ENCODE peak calls at places on chromosome 9, in four cellular contexts. N is HepG2, T is WTC11, K is K562. J is an unnamed sample.

GRCh38 chr9:81132318-81132717 is 557.0 kb downstream of the TLE1 start:
- DNase-seq in N (no peak), K (no peak), T (no peak), J (no peak)

GRCh38 chr9:134992755-134993124 is 75.0 kb upstream of the FCN1 start:
- DNase-seq in T (no peak), N (no peak), K (no peak), J (no peak)

GRCh38 chr9:96217756-96218693 is 84.0 kb downstream of the HSD17B3 start:
- DNase-seq in N (peak), T (peak), K (peak), J (peak)

GRCh38 chr9:125842215-125842614 is 95.0 kb downstream of the PBX3 start:
- DNase-seq in T (no peak), N (no peak), K (no peak), J (no peak)

GRCh38 chr9:35932732-35933131 is 23.4 kb downstream of the SPAAR start:
- DNase-seq in N (no peak), K (no peak), T (no peak), J (no peak)

GRCh38 chr9:108468364-108468763 is 387.4 kb downstream of the ACTL7B start:
- DNase-seq in T (peak), N (no peak), K (peak), J (no peak)

GRCh38 chr9:33778700-33779351 is 16.5 kb upstream of the PRSS3 start:
- DNase-seq in K (peak), T (peak), N (peak), J (peak)

GRCh38 chr9:109403116-109403515 is 82.3 kb upstream of the EPB41L4B start:
- DNase-seq in N (no peak), K (no peak), T (no peak), J (no peak)

GRCh38 chr9:109907400-109907799 is 127.4 kb downstream of the PALM2AKAP2 start:
- DNase-seq in K (no peak), T (no peak), N (no peak), J (no peak)

GRCh38 chr9:75993434-75993833 is 103.0 kb downstream of the PCSK5 start:
- DNase-seq in K (no peak), N (peak), T (no peak), J (no peak)

GRCh38 chr9:5631021-5631420 is 2.1 kb downstream of the RIC1 start:
- DNase-seq in N (peak), T (no peak), K (no peak), J (no peak)

GRCh38 chr9:103041961-103042360 is 46.8 kb downstream of the CYLC2 start:
- DNase-seq in K (no peak), N (no peak), T (no peak), J (no peak)

GRCh38 chr9:131676431-131676972 is 63.4 kb downstream of the RAPGEF1 start:
- DNase-seq in K (no peak), T (no peak), N (no peak), J (no peak)

GRCh38 chr9:109972026-109973005 is 192.3 kb downstream of the PALM2AKAP2 start:
- DNase-seq in T (no peak), N (no peak), K (peak), J (no peak)

GRCh38 chr9:134301387-134302129 is 24.7 kb upstream of the RXRA start:
- DNase-seq in K (no peak), N (no peak), T (no peak), J (no peak)

GRCh38 chr9:120482424-120483186 is 97.4 kb downstream of the CDK5RAP2 start:
- DNase-seq in N (no peak), T (no peak), K (no peak), J (no peak)

GRCh38 chr9:91603940-91604339 is 180.3 kb upstream of the NFIL3 start:
- DNase-seq in T (no peak), N (no peak), K (no peak), J (no peak)

GRCh38 chr9:122214507-122214906 is 14.2 kb downstream of the LHX6 start:
- DNase-seq in N (no peak), K (no peak), T (no peak), J (no peak)

GRCh38 chr9:121651295-121652036 is at the start of gene DAB2IP:
- DNase-seq in T (peak), N (no peak), K (peak), J (peak)

GRCh38 chr9:88143944-88144343 is 5.7 kb upstream of the SPATA31C2 start:
- DNase-seq in K (no peak), T (no peak), N (no peak), J (no peak)

GRCh38 chr9:21434202-21435014 is 5.8 kb upstream of the IFNA1 start:
- DNase-seq in N (peak), K (no peak), T (peak), J (peak)

GRCh38 chr9:2320126-2320525 is 301.5 kb upstream of the VLDLR start:
- DNase-seq in N (no peak), T (no peak), K (no peak), J (no peak)

GRCh38 chr9:131039129-131039954 is 30.4 kb downstream of the LAMC3 start:
- DNase-seq in N (no peak), T (no peak), K (peak), J (no peak)

GRCh38 chr9:136002886-136003285 is 41.7 kb upstream of the UBAC1 start:
- DNase-seq in T (no peak), K (no peak), N (no peak), J (no peak)

GRCh38 chr9:42852133-42852532 is 668.7 kb downstream of the SPATA31A6 start:
- DNase-seq in T (peak), N (peak), K (no peak), J (no peak)

GRCh38 chr9:75106856-75107255 is 18.5 kb downstream of the OSTF1 start:
- DNase-seq in N (no peak), T (no peak), K (no peak), J (no peak)

GRCh38 chr9:79325501-79325900 is 246.3 kb upstream of the TLE4 start:
- DNase-seq in N (no peak), T (no peak), K (no peak), J (no peak)

GRCh38 chr9:98150164-98150563 is 31.1 kb upstream of the TRIM14 start:
- DNase-seq in T (no peak), N (peak), K (no peak), J (no peak)

GRCh38 chr9:80787636-80788035 is 901.7 kb downstream of the TLE1 start:
- DNase-seq in K (no peak), N (no peak), T (no peak), J (no peak)

GRCh38 chr9:115393976-115394775 is 276.2 kb upstream of the TNC start:
- DNase-seq in N (no peak), T (no peak), K (no peak), J (no peak)

GRCh38 chr9:130240410-130241197 is 25.0 kb upstream of the HMCN2 start:
- DNase-seq in T (peak), K (peak), N (peak), J (peak)

GRCh38 chr9:95058795-95059386 is 258.6 kb downstream of the FANCC start:
- DNase-seq in T (no peak), K (no peak), N (no peak), J (no peak)

GRCh38 chr9:125486576-125486975 is 220.4 kb downstream of the MAPKAP1 start:
- DNase-seq in T (no peak), K (no peak), N (no peak), J (no peak)

GRCh38 chr9:121567142-121568100 is 67.8 kb upstream of the GGTA1 start:
- DNase-seq in T (no peak), K (no peak), N (no peak), J (no peak)

GRCh38 chr9:110916361-110916760 is 121.9 kb downstream of the LPAR1 start:
- DNase-seq in T (no peak), N (no peak), K (no peak), J (no peak)

GRCh38 chr9:106593201-106593600 is 269.8 kb upstream of the ZNF462 start:
- DNase-seq in T (no peak), K (no peak), N (no peak), J (no peak)

GRCh38 chr9:2837915-2838314 is 6.0 kb downstream of the PUM3 start:
- DNase-seq in N (no peak), K (no peak), T (no peak), J (no peak)

GRCh38 chr9:22210936-22211335 is 201.8 kb upstream of the CDKN2B start:
- DNase-seq in N (no peak), K (no peak), T (no peak), J (no peak)

GRCh38 chr9:84293001-84293798 is 47.4 kb downstream of the SLC28A3 start:
- DNase-seq in T (no peak), K (no peak), N (no peak), J (no peak)
- TF ChIP-seq ELF4 in T (no peak), K (no peak), N (no peak), J (no peak)

DNA sequence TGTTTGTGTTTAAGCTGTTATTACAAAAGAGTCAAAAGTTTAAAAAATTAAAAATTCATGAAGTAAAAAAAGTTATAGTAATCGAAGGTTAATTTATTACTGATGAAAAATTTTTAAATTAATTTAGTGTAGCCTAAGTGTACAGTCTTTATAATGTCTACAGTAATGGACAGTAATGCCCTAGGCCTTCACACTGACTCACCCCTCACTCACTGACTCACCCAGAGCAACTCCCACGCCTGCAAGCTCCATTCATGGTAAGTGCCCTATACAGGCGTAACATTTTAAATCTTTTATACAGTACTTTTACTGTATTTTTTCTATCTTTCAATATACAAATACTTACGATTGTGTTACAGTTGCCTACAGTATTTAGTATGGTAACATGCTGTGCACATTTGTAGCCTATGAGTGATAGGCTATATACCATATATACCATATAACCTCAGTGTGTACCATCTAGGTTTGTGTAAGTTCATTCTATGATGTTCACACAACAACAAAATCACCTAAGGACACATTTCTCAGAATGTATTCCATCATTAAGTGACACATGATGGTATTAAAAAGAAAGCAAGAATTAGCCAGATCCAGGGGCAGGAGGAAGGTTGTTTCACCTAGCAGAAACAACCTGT is 40.1 kb downstream of the DCAF10 start:
- DNase-seq in T (no peak), K (peak), N (no peak), J (no peak)
- TF ChIP-seq ELF4 in T (no peak), K (no peak), N (no peak), J (no peak)

GRCh38 chr9:137456864-137457405 is 2.2 kb downstream of the NSMF start:
- DNase-seq in T (no peak), K (no peak), N (no peak), J (no peak)

GRCh38 chr9:137454506-137455360 is 4.4 kb downstream of the NSMF start:
- DNase-seq in N (peak), T (peak), K (no peak), J (no peak)

GRCh38 chr9:137456061-137456863 is 2.9 kb downstream of the NSMF start:
- DNase-seq in T (no peak), N (no peak), K (no peak), J (no peak)

GRCh38 chr9:137454145-137454505 is 5.0 kb downstream of the NSMF start:
- DNase-seq in N (no peak), T (peak), K (peak), J (peak)

DNA sequence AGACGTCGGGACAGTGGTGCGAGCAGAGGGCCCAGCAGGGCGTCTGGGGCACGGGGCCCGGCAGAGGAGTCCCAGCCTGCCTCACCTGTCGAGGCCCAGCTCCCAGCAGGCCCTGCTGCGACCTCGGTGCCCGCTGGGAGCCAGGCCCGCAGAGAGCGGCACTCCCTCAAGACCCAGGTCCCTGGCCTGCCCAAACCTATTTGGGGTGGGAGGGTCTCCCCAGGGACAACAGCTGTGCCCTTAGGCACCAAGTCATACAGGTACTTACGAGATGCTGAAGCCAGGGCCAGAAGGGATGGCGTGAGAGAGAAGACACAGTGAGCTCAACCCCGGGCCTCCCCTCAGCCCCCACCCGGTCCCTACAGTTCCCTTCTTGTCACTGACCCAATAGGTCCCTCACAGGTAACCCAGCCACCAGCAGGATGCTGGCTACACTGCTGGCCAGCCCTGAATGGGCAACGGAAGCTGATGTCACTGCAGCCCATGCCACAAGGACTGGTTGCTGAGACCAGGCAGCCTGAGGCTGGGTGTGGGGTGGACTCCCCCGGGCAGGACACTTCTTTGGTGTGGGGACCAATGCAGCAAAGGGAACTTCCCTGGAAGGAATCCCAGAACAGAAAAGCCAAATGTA is 3.7 kb downstream of the NSMF start:
- DNase-seq in N (no peak), K (no peak), T (no peak), J (no peak)
- TF ChIP-seq ELF4 in N (no peak), K (no peak), T (no peak), J (no peak)

DNA sequence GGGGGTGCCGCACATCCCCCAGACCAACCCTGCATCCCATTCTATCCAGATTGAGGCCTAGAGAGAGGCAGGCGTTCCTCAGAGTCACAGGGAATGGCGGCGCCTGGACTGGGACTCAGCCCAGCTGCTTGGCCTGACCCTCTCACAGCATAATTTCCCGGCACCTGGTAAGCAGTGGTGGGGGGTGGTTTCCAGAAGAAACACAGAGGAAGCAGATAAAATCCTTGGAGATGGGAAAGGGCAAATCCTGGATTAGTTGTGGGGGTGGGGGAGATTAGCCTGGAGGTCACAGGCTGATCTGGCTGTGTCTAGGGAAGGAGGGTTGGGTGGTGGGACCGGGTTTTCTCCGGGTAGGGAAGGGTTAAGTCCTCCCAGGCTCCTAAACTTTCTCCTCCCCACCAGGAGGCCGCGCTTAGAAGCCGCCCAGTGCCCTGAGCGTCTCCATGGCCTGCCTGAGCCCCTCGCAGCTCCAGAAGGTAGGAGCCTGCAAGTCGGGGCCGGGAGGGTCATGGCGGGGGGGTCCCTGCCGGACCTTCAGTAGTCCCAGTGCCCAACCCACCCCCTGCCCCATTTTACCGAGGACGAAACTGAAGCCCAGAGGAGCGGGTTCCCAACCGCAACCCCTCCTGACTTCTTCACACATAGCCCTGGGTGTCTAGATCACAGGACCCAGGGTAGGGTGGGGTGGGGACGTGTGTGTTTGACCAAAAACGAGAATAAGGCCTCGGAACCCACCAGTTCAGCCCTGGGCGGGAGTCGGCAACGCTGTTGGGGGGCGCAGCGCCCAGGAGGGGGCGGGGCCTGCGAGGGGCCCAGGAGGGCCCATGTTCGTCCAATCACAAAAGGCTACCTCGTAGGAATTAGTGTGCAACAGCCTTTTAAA is 1.3 kb downstream of the PHYHD1 start:
- DNase-seq in T (peak), N (peak), K (peak), J (peak)
- TF ChIP-seq ELF4 in T (no peak), N (no peak), K (no peak), J (no peak)

GRCh38 chr9:13606576-13606975 is 327.1 kb upstream of the MPDZ start:
- DNase-seq in N (no peak), T (no peak), K (no peak), J (no peak)

GRCh38 chr9:13613296-13613695 is 333.8 kb upstream of the MPDZ start:
- DNase-seq in K (no peak), N (no peak), T (no peak), J (no peak)

GRCh38 chr9:13603916-13604315 is 324.4 kb upstream of the MPDZ start:
- DNase-seq in K (no peak), N (no peak), T (no peak), J (no peak)

GRCh38 chr9:13607746-13608445 is 328.4 kb upstream of the MPDZ start:
- DNase-seq in N (no peak), K (no peak), T (no peak), J (no peak)
- TF ChIP-seq ELF4 in N (no peak), K (no peak), T (no peak), J (no peak)

GRCh38 chr9:114282926-114283325 is 40.0 kb upstream of the ORM1 start:
- DNase-seq in K (no peak), N (no peak), T (no peak), J (no peak)

GRCh38 chr9:114286146-114286679 is 36.7 kb upstream of the ORM1 start:
- DNase-seq in K (no peak), N (no peak), T (peak), J (no peak)

GRCh38 chr9:114285166-114285867 is 37.6 kb upstream of the ORM1 start:
- DNase-seq in N (no peak), K (peak), T (peak), J (no peak)

GRCh38 chr9:114283551-114284111 is 39.3 kb upstream of the ORM1 start:
- DNase-seq in T (peak), N (no peak), K (no peak), J (no peak)

GRCh38 chr9:114284316-114285060 is 38.4 kb upstream of the ORM1 start:
- DNase-seq in N (no peak), K (no peak), T (peak), J (no peak)
- TF ChIP-seq ELF4 in N (no peak), K (no peak), T (no peak), J (no peak)

DNA sequence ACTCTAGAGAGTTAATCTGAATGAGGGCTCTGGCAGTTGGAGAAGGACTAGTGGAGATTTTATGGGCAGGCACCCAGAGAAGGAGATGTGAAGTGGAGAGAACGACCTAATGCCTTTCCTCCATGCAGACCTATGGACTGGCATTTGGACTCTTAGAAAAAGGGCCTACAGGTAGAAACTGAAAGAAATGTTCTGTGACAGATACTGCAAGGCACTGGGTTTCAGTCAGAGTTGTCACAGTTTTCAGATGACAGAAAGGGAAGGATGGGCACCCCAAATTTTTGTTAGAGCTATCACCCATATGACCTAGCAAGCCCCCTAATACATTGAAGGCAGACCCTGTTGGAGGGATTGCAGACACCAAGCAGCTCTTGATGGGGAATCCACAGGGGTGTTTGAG is 406.8 kb downstream of the CCDC171 start:
- DNase-seq in N (no peak), T (no peak), K (no peak), J (no peak)
- TF ChIP-seq ELF4 in N (no peak), T (no peak), K (no peak), J (no peak)

GRCh38 chr9:128250839-128251558 is 24.8 kb downstream of the GOLGA2 start:
- DNase-seq in K (no peak), N (no peak), T (peak), J (no peak)
- TF ChIP-seq ELF4 in K (no peak), N (no peak), T (no peak), J (no peak)

DNA sequence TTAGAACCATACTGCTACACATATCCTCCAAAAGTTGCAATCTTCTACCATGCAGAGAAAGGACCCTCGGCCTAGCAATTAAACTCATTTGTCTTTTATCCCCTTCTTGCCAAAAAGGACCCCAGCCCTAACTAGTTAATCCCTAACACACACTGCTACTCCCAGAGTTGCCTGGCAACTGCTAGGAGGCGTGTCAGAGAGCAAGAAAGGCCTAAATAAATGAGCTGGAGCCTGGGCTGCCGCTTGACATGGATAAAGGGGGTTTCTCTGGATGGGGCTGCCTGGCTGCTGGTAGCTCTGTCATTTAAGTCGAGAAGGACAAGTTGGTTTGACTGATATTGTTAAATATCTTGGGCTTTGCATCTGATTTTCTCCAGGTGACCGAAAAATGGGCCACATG is 194.8 kb downstream of the CRB2 start:
- DNase-seq in T (peak), N (no peak), K (no peak), J (no peak)
- TF ChIP-seq ELF4 in T (no peak), N (no peak), K (no peak), J (no peak)

J was measured in HEK293T.